ENCODE peak calls at places on chromosomes 4 and X, in five cellular contexts. W, H, Q, D and R are unnamed samples.
A peak's percentile ranks its signal among the peaks of the same experiment; 100 is the strongest.

GRCh38 chrX:43717161-43717560 is 61.1 kb downstream of the MAOA start:
- DNase-seq in W (no peak), H (no peak), Q (no peak), D (no peak), R (no peak)

GRCh38 chrX:15873566-15873965 is 19.0 kb upstream of the AP1S2 start:
- DNase-seq in W (no peak), H (no peak), Q (no peak), D (no peak), R (no peak)

GRCh38 chrX:128436397-128437103 is 384.3 kb upstream of the ACTRT1 start:
- DNase-seq in W (no peak), H (no peak), Q (no peak), D (no peak), R (no peak)

GRCh38 chr4:47567511-47567910 is 82.4 kb downstream of the ATP10D start:
- DNase-seq in W (no peak), H (no peak), Q (no peak), D (no peak), R (no peak)

GRCh38 chrX:40550069-40550468 is 30.7 kb upstream of the ATP6AP2 start:
- DNase-seq in W (no peak), H (peak; percentile 36), Q (no peak), D (no peak), R (no peak)

GRCh38 chr4:55973650-55974049 is 24.9 kb downstream of the CEP135 start:
- DNase-seq in W (no peak), H (no peak), Q (no peak), D (no peak), R (no peak)

GRCh38 chrX:47587091-47587891 is 5.1 kb downstream of the TIMP1 start:
- DNase-seq in W (no peak), H (no peak), Q (no peak), D (no peak), R (no peak)

GRCh38 chrX:7266261-7266660 is 118.3 kb upstream of the PUDP start:
- DNase-seq in W (no peak), H (no peak), Q (no peak), D (no peak), R (no peak)

GRCh38 chr4:48478273-48478672 is 4.9 kb upstream of the SLC10A4 start:
- DNase-seq in W (no peak), H (no peak), Q (no peak), D (no peak), R (no peak)

GRCh38 chrX:16971694-16972093 is 25.2 kb downstream of the REPS2 start:
- DNase-seq in W (no peak), H (no peak), Q (no peak), D (no peak), R (no peak)

GRCh38 chr4:123554819-123555499 is 158.4 kb downstream of the SPRY1 start:
- DNase-seq in W (no peak), H (no peak), Q (no peak), D (no peak), R (no peak)

GRCh38 chr4:186537843-186538521 is 17.4 kb downstream of the MTNR1A start:
- DNase-seq in W (no peak), H (no peak), Q (no peak), D (no peak), R (no peak)

GRCh38 chr4:7066006-7066405 is 1.9 kb downstream of the GRPEL1 start:
- DNase-seq in W (no peak), H (no peak), Q (no peak), D (no peak), R (peak; percentile 49)

GRCh38 chrX:155052738-155053498 is 18.0 kb downstream of the CMC4 start:
- DNase-seq in W (no peak), H (no peak), Q (no peak), D (no peak), R (no peak)

GRCh38 chr4:123547167-123547817 is 150.7 kb downstream of the SPRY1 start:
- DNase-seq in W (no peak), H (no peak), Q (no peak), D (peak; percentile 89), R (no peak)

GRCh38 chr4:159197260-159197884 is 94.5 kb downstream of the RAPGEF2 start:
- DNase-seq in W (no peak), H (no peak), Q (no peak), D (no peak), R (no peak)

GRCh38 chr4:159204566-159204965 is 101.7 kb downstream of the RAPGEF2 start:
- DNase-seq in W (peak; percentile 45), H (no peak), Q (no peak), D (no peak), R (no peak)

GRCh38 chr4:159197885-159198269 is 95.0 kb downstream of the RAPGEF2 start:
- DNase-seq in W (no peak), H (no peak), Q (no peak), D (no peak), R (no peak)

GRCh38 chr4:159199827-159200226 is 96.9 kb downstream of the RAPGEF2 start:
- DNase-seq in W (no peak), H (no peak), Q (no peak), D (no peak), R (no peak)

DNA sequence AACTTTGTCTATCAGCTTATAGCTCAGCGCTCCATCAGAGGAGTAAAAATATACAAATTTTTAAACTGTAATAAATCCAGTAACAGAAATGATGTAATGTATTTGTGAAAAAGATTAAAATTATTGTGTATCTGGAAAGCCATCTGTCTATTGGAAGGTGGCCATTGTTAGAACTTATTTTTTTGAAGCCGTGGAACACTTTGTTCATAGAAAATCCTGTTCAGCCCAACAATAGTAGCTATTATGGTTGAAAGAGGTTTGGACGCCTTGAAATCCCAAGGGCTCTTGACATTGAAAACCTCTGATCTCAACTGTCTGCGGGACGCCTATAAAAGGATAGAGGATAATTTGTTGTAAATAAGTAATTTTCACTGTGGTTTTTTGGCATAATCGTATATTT is 98.3 kb downstream of the RAPGEF2 start:
- DNase-seq in W (no peak), H (no peak), Q (no peak), D (no peak), R (no peak)
- H3K4me1 ChIP-seq in W (peaks cover 18% of the 10 kb centered on the region), H (no peaks in the 10 kb centered on the region), Q (peaks cover 70% of the 10 kb centered on the region), D (peaks cover 39% of the 10 kb centered on the region), R (peaks cover 20% of the 10 kb centered on the region)

GRCh38 chrX:48971325-48972213 is at the start of gene KCND1:
- DNase-seq in W (no peak), H (peak; percentile 58), Q (peak; percentile 19), D (peak; percentile 29), R (peak; percentile 73)
- H3K4me3 ChIP-seq in W (no peak within 1 kb of the TSS), H (peak within 1 kb of the TSS; percentile 28), Q (peak within 1 kb of the TSS; percentile 50), D (peak within 1 kb of the TSS; percentile 36), R (peak within 1 kb of the TSS; percentile 45)

DNA sequence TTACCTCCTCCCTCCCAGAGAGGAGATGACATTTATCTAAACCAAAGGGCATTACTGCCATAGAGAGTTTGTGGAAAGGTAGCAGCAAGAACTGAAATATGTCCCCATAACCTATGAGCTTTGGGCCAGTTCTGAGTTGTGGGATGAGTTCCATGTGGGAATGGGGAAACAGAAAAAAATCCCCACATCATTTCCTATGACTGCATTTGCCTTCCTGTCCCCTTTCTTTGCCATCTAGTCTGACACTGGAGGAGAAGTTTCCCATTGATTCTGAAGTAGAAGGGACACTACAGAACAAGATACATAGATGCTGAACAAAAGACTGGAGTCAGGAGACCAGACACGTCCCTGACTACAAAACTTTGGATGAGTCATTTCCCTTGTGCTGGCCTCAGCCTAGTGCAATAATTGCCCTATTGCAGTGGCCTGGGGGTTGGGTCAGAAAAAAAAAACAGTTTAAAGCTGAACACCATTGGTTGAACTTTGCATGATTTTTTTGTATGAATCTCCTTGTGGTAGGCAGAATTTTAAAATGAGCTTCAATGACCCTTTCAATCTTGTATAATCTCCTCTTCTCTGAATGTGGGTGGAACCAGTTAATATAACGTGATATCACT is 22.1 kb downstream of the BEX3 start:
- DNase-seq in W (no peak), H (no peak), Q (no peak), D (no peak), R (no peak)
- TF ChIP-seq EP300 in W (no peak), H (no peak), Q (no peak), D (no peak), R (no peak)

GRCh38 chr4:13986533-13986932 is 359.0 kb upstream of the BOD1L1 start:
- DNase-seq in W (no peak), H (no peak), Q (no peak), D (no peak), R (no peak)

GRCh38 chr4:13988347-13989265 is 361.1 kb upstream of the BOD1L1 start:
- DNase-seq in W (no peak), H (peak; percentile 35), Q (peak; percentile 35), D (no peak), R (peak; percentile 73)

GRCh38 chr4:13990596-13991589 is 363.4 kb upstream of the BOD1L1 start:
- DNase-seq in W (no peak), H (no peak), Q (no peak), D (peak; percentile 26), R (no peak)

GRCh38 chr4:13992041-13992440 is 364.5 kb upstream of the BOD1L1 start:
- DNase-seq in W (no peak), H (no peak), Q (no peak), D (no peak), R (no peak)

DNA sequence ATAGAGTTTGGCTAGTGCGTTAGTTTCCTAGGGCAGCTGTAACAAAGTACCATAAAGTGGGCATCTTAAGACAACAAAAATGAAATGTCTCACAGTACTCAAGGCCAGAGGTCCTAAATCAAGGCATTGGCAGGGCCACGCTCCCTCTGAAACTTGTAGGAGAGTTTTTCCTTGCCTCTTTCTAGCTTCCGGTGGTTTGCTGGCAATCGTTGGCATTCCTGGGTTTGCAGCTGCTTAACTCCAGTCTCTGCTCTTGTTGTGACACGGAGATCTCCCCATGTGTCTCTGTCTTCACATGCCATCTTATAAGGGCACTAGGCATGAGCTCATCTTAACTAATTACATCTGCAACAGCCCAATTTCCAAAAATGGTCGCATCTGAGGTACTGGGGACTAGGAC is 362.0 kb upstream of the BOD1L1 start:
- DNase-seq in W (no peak), H (no peak), Q (no peak), D (no peak), R (no peak)
- H3K4me1 ChIP-seq in W (no peaks in the 10 kb centered on the region), H (no peaks in the 10 kb centered on the region), Q (peaks cover 18% of the 10 kb centered on the region), D (peaks cover 15% of the 10 kb centered on the region), R (peaks cover 35% of the 10 kb centered on the region)

DNA sequence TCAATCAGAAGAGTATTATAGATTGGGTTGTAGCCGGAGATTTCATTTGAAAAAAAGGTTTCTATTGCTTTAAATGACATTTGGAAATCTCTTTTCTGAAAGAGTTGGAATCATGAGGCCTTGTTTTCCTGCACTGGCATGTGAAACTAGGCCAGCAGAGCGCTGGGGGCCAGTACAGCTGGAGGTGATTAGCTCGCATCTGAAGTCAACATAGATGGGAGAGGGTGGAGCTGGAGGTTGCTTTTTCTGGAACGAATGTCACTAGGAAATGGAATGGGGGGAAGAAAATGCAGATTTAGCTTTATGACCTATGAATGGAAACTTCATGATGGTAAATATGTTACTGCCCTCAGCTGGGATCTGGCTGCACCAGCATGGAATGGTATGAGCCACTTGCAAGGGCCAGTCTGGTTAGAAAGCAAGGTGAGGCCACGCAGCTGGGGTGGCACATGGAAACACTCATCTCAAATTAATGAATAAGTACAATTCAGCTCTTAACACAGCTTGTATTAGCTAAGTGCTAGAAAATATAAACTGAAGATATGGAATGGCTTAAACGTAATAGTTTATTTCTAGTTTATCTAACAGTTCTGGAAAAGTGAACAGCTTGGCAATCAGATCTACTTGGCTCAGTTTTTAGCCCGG is 32.6 kb downstream of the SLC10A6 start:
- DNase-seq in W (no peak), H (peak; percentile 66), Q (peak; percentile 52), D (no peak), R (peak; percentile 68)
- H3K4me3 ChIP-seq in W (no peak overlapping the region), H (no peak overlapping the region), Q (no peak overlapping the region), D (no peak overlapping the region), R (no peak overlapping the region)

GRCh38 chr4:4394644-4395043 is 7.7 kb downstream of the NSG1 start:
- DNase-seq in W (no peak), H (no peak), Q (no peak), D (no peak), R (no peak)
- TF ChIP-seq EP300 in W (no peak), H (no peak), Q (no peak), D (no peak), R (no peak)